ENCODE peak calls at places on chromosomes 13 and 19, in seven cellular contexts. W, U, P, V, M, N and O are unnamed samples.

GRCh38 chr13:100526299-100527030 is 62.1 kb downstream of the GGACT start:
- DNase-seq in M (no peak), P (no peak), N (no peak), U (no peak), W (no peak), V (no peak), O (peak; percentile 43)

GRCh38 chr19:2476451-2477140 is 669 bp downstream of the GADD45B start:
- DNase-seq in P (peak; percentile 62), W (peak; percentile 57), N (no peak), U (peak; percentile 24), M (no peak), V (peak; percentile 69), O (peak; percentile 68)

GRCh38 chr13:34435338-34435737 is 506.7 kb upstream of the NBEA start:
- DNase-seq in W (no peak), V (no peak), P (no peak), M (no peak), U (no peak), N (no peak), O (no peak)

GRCh38 chr13:80339841-80340642 is 884 bp downstream of the SPRY2 start:
- DNase-seq in U (peak; percentile 28), M (peak; percentile 68), N (peak; percentile 52), P (no peak), V (no peak), W (peak; percentile 1), O (peak; percentile 78)

GRCh38 chr19:15467734-15468214 is 3.4 kb upstream of the RASAL3 start:
- DNase-seq in M (no peak), U (no peak), W (no peak), P (no peak), V (no peak), N (no peak), O (no peak)

GRCh38 chr13:93361703-93362102 is 135.1 kb downstream of the GPC6 start:
- DNase-seq in U (no peak), P (no peak), N (no peak), W (no peak), V (no peak), M (no peak), O (no peak)

GRCh38 chr13:95677564-95678386 is 836 bp downstream of the DNAJC3 start:
- DNase-seq in U (no peak), W (no peak), V (peak; percentile 23), P (no peak), N (peak; percentile 24), M (no peak), O (no peak)

GRCh38 chr19:39546599-39546998 is 6.6 kb upstream of the EID2 start:
- DNase-seq in M (no peak), N (no peak), W (no peak), P (no peak), U (no peak), V (no peak), O (no peak)

GRCh38 chr13:112606125-112607001 is 18.4 kb upstream of the TUBGCP3 start:
- DNase-seq in N (peak; percentile 88), U (peak; percentile 96), V (peak; percentile 71), P (peak; percentile 67), M (peak; percentile 89), W (peak; percentile 93), O (peak; percentile 94)

GRCh38 chr19:51158474-51159129 is 16.5 kb downstream of the SIGLEC7 start:
- DNase-seq in W (peak; percentile 88), N (no peak), M (peak; percentile 15), P (peak; percentile 47), V (peak; percentile 62), U (peak; percentile 3), O (no peak)

GRCh38 chr19:19268453-19269385 is 4.4 kb downstream of the TM6SF2 start:
- DNase-seq in W (no peak), P (no peak), M (no peak), N (no peak), V (no peak), U (no peak), O (peak; percentile 59)

GRCh38 chr13:30002577-30002976 is 152.2 kb upstream of the UBL3 start:
- DNase-seq in P (no peak), M (no peak), N (no peak), U (no peak), W (no peak), V (no peak), O (no peak)

GRCh38 chr19:33904681-33905080 is 108.0 kb downstream of the KCTD15 start:
- DNase-seq in W (no peak), M (no peak), P (no peak), N (no peak), V (no peak), U (no peak), O (no peak)

GRCh38 chr13:34070006-34070405 is 252.1 kb downstream of the RFC3 start:
- DNase-seq in W (no peak), P (no peak), N (no peak), V (no peak), U (no peak), M (no peak), O (no peak)

GRCh38 chr13:94978516-94978915 is 266.2 kb upstream of the SOX21 start:
- DNase-seq in U (no peak), V (no peak), P (no peak), N (no peak), M (no peak), W (no peak), O (no peak)

GRCh38 chr19:50796128-50796633 is 6.0 kb downstream of the ACP4 start:
- DNase-seq in N (no peak), M (no peak), W (no peak), U (no peak), P (no peak), V (no peak), O (no peak)

GRCh38 chr19:57241181-57241580 is 749 bp downstream of the ZNF805 start:
- DNase-seq in V (no peak), N (no peak), U (no peak), M (no peak), P (no peak), W (no peak), O (no peak)

GRCh38 chr19:28397311-28397710 is 815.6 kb downstream of the UQCRFS1 start:
- DNase-seq in P (no peak), N (no peak), W (no peak), M (no peak), U (no peak), V (no peak), O (no peak)

GRCh38 chr19:54478677-54479266 is 5.7 kb upstream of the CDC42EP5 start:
- DNase-seq in V (no peak), N (no peak), P (no peak), W (no peak), U (peak; percentile 38), M (peak; percentile 46), O (no peak)

GRCh38 chr19:55478364-55478763 is 1.9 kb downstream of the ZNF628 start:
- DNase-seq in P (no peak), V (no peak), M (no peak), W (no peak), U (no peak), N (no peak), O (no peak)

GRCh38 chr13:109790071-109790470 is 3.7 kb upstream of the IRS2 start:
- DNase-seq in V (no peak), N (no peak), P (no peak), U (no peak), M (no peak), W (no peak), O (no peak)

GRCh38 chr19:13954185-13954584 is 1.9 kb downstream of the DCAF15 start:
- DNase-seq in P (no peak), N (no peak), V (no peak), U (no peak), M (no peak), W (no peak), O (no peak)

GRCh38 chr19:50380137-50380536 is 3.9 kb downstream of the NR1H2 start:
- DNase-seq in W (no peak), U (no peak), M (no peak), P (no peak), V (no peak), N (no peak), O (no peak)

GRCh38 chr13:81480634-81481033 is 1139.7 kb upstream of the SPRY2 start:
- DNase-seq in V (no peak), N (no peak), P (no peak), U (peak; percentile 24), W (no peak), M (peak; percentile 56), O (no peak)

GRCh38 chr13:42048625-42049453 is at the start of gene DGKH:
- DNase-seq in W (peak; percentile 56), N (peak; percentile 84), P (peak; percentile 19), U (peak; percentile 85), V (peak; percentile 49), M (peak; percentile 58), O (peak; percentile 90)

GRCh38 chr13:21316376-21316775 is 139.9 kb downstream of the MRPL57 start:
- DNase-seq in N (no peak), U (no peak), W (no peak), P (no peak), M (no peak), V (no peak), O (no peak)

GRCh38 chr19:1173845-1174809 is at the start of gene SBNO2:
- DNase-seq in V (peak; percentile 85), W (peak; percentile 98), N (peak; percentile 78), U (peak; percentile 72), P (peak; percentile 74), M (peak; percentile 71), O (peak; percentile 92)

GRCh38 chr13:45132384-45133064 is 12.2 kb downstream of the GTF2F2 start:
- DNase-seq in N (no peak), M (no peak), P (no peak), W (no peak), U (no peak), V (no peak), O (no peak)